ENCODE peak calls at places on chromosomes 5 and 9, in five cellular contexts. Y, J, P, L and S are unnamed samples.
A peak's percentile ranks its signal among the peaks of the same experiment; 100 is the strongest.

GRCh38 chr9:127447416-127448111 is 3.6 kb downstream of the RPL12 start:
- DNase-seq in Y (no peak), J (no peak), P (no peak), L (no peak), S (no peak)

GRCh38 chr9:74379718-74380117 is 117.4 kb upstream of the RORB start:
- DNase-seq in Y (peak; percentile 5), J (no peak), P (peak; percentile 12), L (peak; percentile 86), S (peak; percentile 27)

GRCh38 chr5:67520161-67520886 is 323.7 kb upstream of the CD180 start:
- DNase-seq in Y (no peak), J (no peak), P (no peak), L (no peak), S (no peak)

GRCh38 chr9:7117676-7118561 is 360.1 kb downstream of the KDM4C start:
- DNase-seq in Y (no peak), J (no peak), P (no peak), L (no peak), S (no peak)

GRCh38 chr5:32690153-32690552 is 21.0 kb upstream of the NPR3 start:
- DNase-seq in Y (no peak), J (no peak), P (no peak), L (peak; percentile 32), S (no peak)

GRCh38 chr5:10103098-10103497 is 146.6 kb downstream of the ATPSCKMT start:
- DNase-seq in Y (no peak), J (no peak), P (no peak), L (peak; percentile 94), S (no peak)

GRCh38 chr5:4295663-4296339 is 700.2 kb downstream of the IRX1 start:
- DNase-seq in Y (no peak), J (no peak), P (peak; percentile 45), L (peak; percentile 75), S (no peak)

GRCh38 chr5:82019342-82020138 is 47.7 kb downstream of the ATG10 start:
- DNase-seq in Y (no peak), J (no peak), P (no peak), L (no peak), S (no peak)

GRCh38 chr9:34988218-34989055 is 1.1 kb upstream of the DNAJB5 start:
- DNase-seq in Y (no peak), J (no peak), P (peak; percentile 54), L (peak; percentile 73), S (no peak)

GRCh38 chr9:749712-750111 is 91.8 kb upstream of the DMRT1 start:
- DNase-seq in Y (no peak), J (no peak), P (no peak), L (no peak), S (no peak)

GRCh38 chr5:69531010-69531785 is 28.8 kb upstream of the GTF2H2C start:
- DNase-seq in Y (no peak), J (no peak), P (no peak), L (no peak), S (peak; percentile 42)

GRCh38 chr5:172347653-172348052 is 64.1 kb upstream of the UBTD2 start:
- DNase-seq in Y (no peak), J (no peak), P (no peak), L (no peak), S (no peak)

GRCh38 chr9:110604101-110604710 is 24.7 kb upstream of the SVEP1 start:
- DNase-seq in Y (no peak), J (no peak), P (no peak), L (no peak), S (no peak)

GRCh38 chr5:100690036-100690560 is 154.9 kb downstream of the FAM174A start:
- DNase-seq in Y (no peak), J (no peak), P (no peak), L (no peak), S (no peak)

GRCh38 chr9:117335797-117336435 is 78.9 kb downstream of the ASTN2 start:
- DNase-seq in Y (no peak), J (no peak), P (peak; percentile 8), L (no peak), S (no peak)

GRCh38 chr9:32399110-32399815 is 14.8 kb downstream of the ACO1 start:
- DNase-seq in Y (no peak), J (no peak), P (no peak), L (no peak), S (no peak)

GRCh38 chr5:82168294-82168693 is 109.9 kb downstream of the RPS23 start:
- DNase-seq in Y (no peak), J (no peak), P (no peak), L (peak; percentile 34), S (no peak)

DNA sequence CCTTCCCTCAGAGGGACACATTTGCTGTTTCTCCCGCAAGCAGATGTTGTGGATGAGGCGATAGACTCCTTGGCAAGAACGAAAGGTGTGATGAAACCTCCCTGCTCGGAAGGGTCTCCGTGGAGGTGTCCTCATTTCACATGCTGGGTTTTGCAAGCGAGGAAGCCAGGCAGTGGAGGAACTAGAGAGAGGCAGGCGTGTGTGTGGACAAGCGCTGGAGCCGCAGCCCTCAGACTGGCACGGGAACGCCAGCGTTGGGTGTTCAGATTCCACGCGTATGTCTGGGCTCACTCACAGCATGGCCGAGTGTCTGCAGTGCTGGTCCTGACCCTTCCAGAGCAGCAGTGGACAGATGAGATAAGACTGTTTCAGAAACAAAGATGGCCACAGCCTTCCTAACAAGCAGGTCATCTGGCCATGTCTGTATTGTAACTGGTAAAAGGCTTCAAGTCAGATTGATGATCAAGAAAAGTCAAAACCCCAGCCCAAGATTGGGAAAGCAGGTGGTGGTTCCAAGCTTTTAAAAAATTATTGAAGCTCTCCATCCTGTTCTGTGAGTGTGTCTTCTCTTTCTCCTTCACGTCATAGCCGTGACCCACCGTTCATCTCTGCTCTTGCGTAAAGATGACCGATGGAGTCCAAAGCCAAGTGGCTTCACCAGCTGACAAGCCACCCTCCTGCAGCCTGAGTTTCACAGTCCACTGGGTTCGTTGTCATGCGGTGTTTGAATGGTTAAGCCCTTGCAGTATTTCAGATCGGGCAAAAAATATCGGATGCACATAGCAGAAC is 34.9 kb upstream of the NCS1 start:
- DNase-seq in Y (no peak), J (no peak), P (no peak), L (no peak), S (no peak)
- TF ChIP-seq POLR2AphosphoS5 in Y (no peak), J (no peak), P (no peak), L (no peak), S (no peak)

DNA sequence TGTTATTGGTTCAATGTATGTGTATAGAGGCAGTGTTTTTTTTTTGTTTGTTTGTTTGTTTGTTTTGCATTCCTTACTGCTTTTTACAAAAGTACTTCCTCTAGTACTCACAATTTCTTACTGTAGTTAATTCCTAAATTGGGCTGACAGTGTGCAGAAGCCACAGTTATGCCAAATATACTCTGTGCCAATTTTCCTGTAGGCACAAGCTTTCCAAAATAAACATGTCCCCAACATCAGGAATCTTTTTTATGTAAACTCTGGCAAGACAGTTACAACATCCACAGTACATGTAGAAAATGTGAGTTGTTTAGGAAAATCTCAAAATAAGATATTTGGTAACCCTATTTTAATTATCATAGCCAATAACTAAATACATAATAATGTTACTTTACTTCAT is 161.6 kb upstream of the TSLP start:
- DNase-seq in Y (no peak), J (no peak), P (no peak), L (no peak), S (no peak)
- TF ChIP-seq POLR2AphosphoS5 in Y (no peak), J (no peak), P (no peak), L (no peak), S (no peak)

GRCh38 chr9:38017149-38017884 is 51.7 kb downstream of the SHB start:
- DNase-seq in Y (no peak), J (no peak), P (peak; percentile 80), L (peak; percentile 97), S (peak; percentile 84)

GRCh38 chr9:38016375-38017120 is 52.5 kb downstream of the SHB start:
- DNase-seq in Y (no peak), J (no peak), P (no peak), L (no peak), S (no peak)

GRCh38 chr9:38017885-38018186 is 51.2 kb downstream of the SHB start:
- DNase-seq in Y (no peak), J (no peak), P (no peak), L (no peak), S (no peak)

GRCh38 chr9:38012767-38013450 is 56.1 kb downstream of the SHB start:
- DNase-seq in Y (no peak), J (no peak), P (no peak), L (no peak), S (no peak)

DNA sequence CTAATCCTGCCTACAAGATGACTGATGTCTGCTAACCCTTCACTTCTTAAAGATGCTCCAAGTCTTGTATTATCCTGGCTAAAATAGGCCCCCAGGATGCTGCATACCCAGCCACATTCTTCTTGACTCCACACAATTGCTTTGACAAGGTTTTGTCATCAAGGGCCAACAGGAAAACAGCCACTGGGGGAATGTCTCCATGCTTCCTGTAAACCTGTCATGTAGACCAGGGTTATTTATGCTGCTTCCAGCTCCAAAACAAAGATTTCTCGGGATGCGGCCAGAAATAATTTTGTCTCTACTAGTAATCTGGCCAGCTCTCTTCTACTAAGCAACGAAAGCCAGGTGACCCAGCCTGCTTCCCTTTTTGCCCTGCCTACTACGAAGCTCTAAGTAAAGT is 53.8 kb downstream of the SHB start:
- DNase-seq in Y (no peak), J (no peak), P (no peak), L (no peak), S (no peak)
- TF ChIP-seq POLR2AphosphoS5 in Y (no peak), J (no peak), P (no peak), L (no peak), S (no peak)

GRCh38 chr5:162334944-162335343 is 267.4 kb downstream of the GABRG2 start:
- DNase-seq in Y (no peak), J (no peak), P (no peak), L (no peak), S (no peak)
- TF ChIP-seq POLR2AphosphoS5 in Y (no peak), J (no peak), P (no peak), L (no peak), S (no peak)

GRCh38 chr5:43203373-43203772 is 11.3 kb downstream of the NIM1K start:
- DNase-seq in Y (no peak), J (no peak), P (no peak), L (no peak), S (peak; percentile 48)
- TF ChIP-seq POLR2AphosphoS5 in Y (no peak), J (no peak), P (no peak), L (no peak), S (no peak)

GRCh38 chr9:129069128-129069824 is 11.6 kb upstream of the DOLPP1 start:
- DNase-seq in Y (no peak), J (no peak), P (peak; percentile 72), L (no peak), S (peak; percentile 92)
- TF ChIP-seq POLR2AphosphoS5 in Y (no peak), J (no peak), P (no peak), L (no peak), S (peak; percentile 87)

DNA sequence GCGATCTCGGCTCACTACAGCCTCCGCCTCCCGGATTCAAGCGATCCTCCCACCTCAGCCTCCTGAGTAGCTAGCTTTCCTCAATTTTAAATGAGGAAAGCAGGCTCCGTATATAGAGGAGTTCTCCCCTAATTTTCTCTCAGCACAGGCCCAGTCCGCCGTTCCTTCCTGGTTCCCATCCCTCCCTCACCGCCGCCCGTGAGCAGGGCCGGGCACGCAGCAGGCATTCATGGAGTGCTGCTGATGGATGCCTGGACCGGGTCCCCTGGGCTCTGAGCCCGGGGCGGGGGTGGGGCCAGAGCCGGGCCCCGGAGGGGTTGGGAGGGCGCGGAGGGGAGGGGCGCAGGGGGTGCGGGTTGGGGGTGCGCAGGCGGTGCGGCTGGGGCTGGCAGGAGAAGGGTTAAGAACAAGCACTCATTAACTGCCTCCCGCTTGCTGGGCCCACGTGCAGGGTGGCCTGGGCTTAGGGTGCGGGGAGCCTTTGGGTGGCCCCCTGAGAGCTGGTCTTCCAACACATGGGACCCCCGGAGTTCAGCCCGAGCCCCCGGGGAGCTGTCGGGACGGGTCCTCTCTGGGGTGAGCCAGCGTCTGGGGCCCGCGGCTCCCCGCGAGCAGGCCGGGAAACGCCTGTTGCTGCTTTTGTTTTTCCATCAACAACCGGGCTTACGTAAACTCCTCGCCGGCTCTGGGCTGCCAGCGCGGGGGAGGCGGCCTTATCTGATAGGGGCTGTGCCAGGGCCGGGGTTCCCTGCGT is 33.7 kb downstream of the LHX2 start:
- DNase-seq in Y (no peak), J (no peak), P (peak; percentile 83), L (peak; percentile 71), S (peak; percentile 51)
- TF ChIP-seq POLR2AphosphoS5 in Y (no peak), J (no peak), P (no peak), L (no peak), S (no peak)